ENCODE peak calls at places on chromosomes 12 and 14, in seven cellular contexts. Z, O, K, I, N, F and T are unnamed samples.
A peak's percentile ranks its signal among the peaks of the same experiment; 100 is the strongest.

GRCh38 chr14:63551338-63551737 is 8.2 kb upstream of the PPP2R5E start:
- DNase-seq in N (no peak), I (no peak), O (peak; percentile 69), F (no peak), Z (no peak), K (no peak), T (peak; percentile 65)

GRCh38 chr12:53287741-53288216 is 7.6 kb upstream of the PFDN5 start:
- DNase-seq in N (peak; percentile 77), K (peak; percentile 72), O (peak; percentile 61), I (peak; percentile 64), Z (peak; percentile 73), F (peak; percentile 89), T (peak; percentile 73)

GRCh38 chr14:89418452-89418851 is 1.4 kb upstream of the FOXN3 start:
- DNase-seq in Z (no peak), K (peak; percentile 67), O (no peak), N (peak; percentile 63), I (no peak), F (no peak), T (peak; percentile 53)

GRCh38 chr12:82650627-82651337 is 35.9 kb upstream of the TMTC2 start:
- DNase-seq in K (no peak), Z (no peak), N (no peak), I (no peak), F (no peak), O (no peak), T (peak; percentile 39)

GRCh38 chr12:67640863-67641262 is 7.7 kb upstream of the DYRK2 start:
- DNase-seq in Z (no peak), N (no peak), I (no peak), O (no peak), K (no peak), F (no peak), T (peak; percentile 42)

GRCh38 chr12:2291182-2291832 is 238.5 kb downstream of the CACNA1C start:
- DNase-seq in O (no peak), I (peak; percentile 57), N (peak; percentile 83), Z (peak; percentile 78), F (peak; percentile 81), K (peak; percentile 56), T (peak; percentile 49)

GRCh38 chr14:23478109-23478698 is 8.7 kb downstream of the NGDN start:
- DNase-seq in I (peak; percentile 63), F (peak; percentile 78), K (peak; percentile 39), O (peak; percentile 74), Z (peak; percentile 74), N (no peak), T (peak; percentile 75)

GRCh38 chr12:27332407-27333310 is at the start of gene BMAL2:
- DNase-seq in K (peak; percentile 87), O (peak; percentile 43), Z (peak; percentile 5), I (peak; percentile 85), N (peak; percentile 81), F (peak; percentile 76), T (peak; percentile 74)

GRCh38 chr12:102816816-102817434 is 100.1 kb downstream of the PAH start:
- DNase-seq in O (peak; percentile 29), I (peak; percentile 56), F (peak; percentile 67), K (peak; percentile 31), N (no peak), Z (peak; percentile 27), T (peak; percentile 74)

GRCh38 chr14:22866874-22867273 is 4.7 kb upstream of the LRP10 start:
- DNase-seq in F (no peak), O (no peak), Z (no peak), I (no peak), K (no peak), N (no peak), T (no peak)

GRCh38 chr12:23722655-23723054 is 226.8 kb downstream of the SOX5 start:
- DNase-seq in F (no peak), O (no peak), N (no peak), I (peak; percentile 3), Z (no peak), K (no peak), T (no peak)

GRCh38 chr14:67964391-67964812 is 144.8 kb downstream of the RAD51B start:
- DNase-seq in I (no peak), N (no peak), K (no peak), O (peak; percentile 40), F (no peak), Z (no peak), T (peak; percentile 66)
- H2AFZ ChIP-seq in I (no peak overlapping the region), N (no peak overlapping the region), K (no peak overlapping the region), O (no peak overlapping the region), F (no peak overlapping the region), Z (no peak overlapping the region), T (peak overlapping the region; percentile 54)

GRCh38 chr12:104436790-104437189 is 20.0 kb upstream of the CHST11 start:
- DNase-seq in N (no peak), F (no peak), Z (no peak), K (no peak), O (no peak), I (no peak), T (no peak)
- H2AFZ ChIP-seq in N (no peak overlapping the region), F (no peak overlapping the region), Z (no peak overlapping the region), K (no peak overlapping the region), O (no peak overlapping the region), I (no peak overlapping the region), T (no peak overlapping the region)

GRCh38 chr14:71752111-71752738 is 180.0 kb upstream of the RGS6 start:
- DNase-seq in F (no peak), N (no peak), O (no peak), K (no peak), Z (no peak), I (no peak), T (no peak)
- H2AFZ ChIP-seq in F (peak overlapping the region; percentile 90), N (no peak overlapping the region), O (no peak overlapping the region), K (no peak overlapping the region), Z (no peak overlapping the region), I (peak overlapping the region; percentile 87), T (peak overlapping the region; percentile 70)

GRCh38 chr14:94864421-94865195 is 94.7 kb upstream of the GSC start:
- DNase-seq in K (no peak), Z (no peak), N (peak; percentile 69), O (no peak), I (peak; percentile 36), F (peak; percentile 52), T (peak; percentile 26)
- H2AFZ ChIP-seq in K (no peak overlapping the region), Z (no peak overlapping the region), N (no peak overlapping the region), O (no peak overlapping the region), I (no peak overlapping the region), F (peak overlapping the region; percentile 90), T (no peak overlapping the region)

GRCh38 chr12:75889214-75889613 is 142.4 kb downstream of the PHLDA1 start:
- DNase-seq in K (no peak), I (peak; percentile 39), Z (no peak), O (no peak), F (peak; percentile 56), N (peak; percentile 52), T (no peak)

GRCh38 chr12:75890141-75890540 is 141.4 kb downstream of the PHLDA1 start:
- DNase-seq in O (peak; percentile 34), Z (no peak), N (no peak), K (no peak), I (no peak), F (no peak), T (peak; percentile 15)

GRCh38 chr12:75887979-75888378 is 143.6 kb downstream of the PHLDA1 start:
- DNase-seq in I (no peak), K (no peak), N (no peak), Z (no peak), F (no peak), O (no peak), T (no peak)

GRCh38 chr12:75890660-75891059 is 140.9 kb downstream of the PHLDA1 start:
- DNase-seq in I (no peak), N (no peak), F (no peak), K (no peak), O (no peak), Z (no peak), T (no peak)

GRCh38 chr12:75888398-75888797 is 143.2 kb downstream of the PHLDA1 start:
- DNase-seq in K (no peak), O (no peak), I (no peak), Z (no peak), F (no peak), N (no peak), T (no peak)
- H2AFZ ChIP-seq in K (no peak overlapping the region), O (no peak overlapping the region), I (peak overlapping the region; percentile 95), Z (no peak overlapping the region), F (no peak overlapping the region), N (no peak overlapping the region), T (no peak overlapping the region)

GRCh38 chr14:97137705-97138104 is 340.5 kb downstream of the VRK1 start:
- DNase-seq in I (no peak), Z (no peak), F (no peak), N (no peak), K (no peak), O (no peak), T (no peak)
- H2AFZ ChIP-seq in I (no peak overlapping the region), Z (no peak overlapping the region), F (no peak overlapping the region), N (no peak overlapping the region), K (no peak overlapping the region), O (no peak overlapping the region), T (no peak overlapping the region)

GRCh38 chr14:68168460-68169109 is 349.0 kb downstream of the RAD51B start:
- DNase-seq in I (no peak), F (no peak), O (no peak), N (no peak), K (no peak), Z (no peak), T (no peak)
- H2AFZ ChIP-seq in I (no peak overlapping the region), F (no peak overlapping the region), O (no peak overlapping the region), N (no peak overlapping the region), K (no peak overlapping the region), Z (no peak overlapping the region), T (no peak overlapping the region)

GRCh38 chr12:30905483-30906009 is 21.0 kb upstream of the TSPAN11 start:
- DNase-seq in O (no peak), N (no peak), I (peak; percentile 56), F (peak; percentile 70), Z (no peak), K (no peak), T (no peak)
- H2AFZ ChIP-seq in O (no peak overlapping the region), N (no peak overlapping the region), I (no peak overlapping the region), F (peak overlapping the region; percentile 34), Z (no peak overlapping the region), K (no peak overlapping the region), T (no peak overlapping the region)

GRCh38 chr12:56629459-56630179 is 507 bp downstream of the BAZ2A start:
- DNase-seq in K (peak; percentile 67), I (peak; percentile 34), O (no peak), Z (peak; percentile 31), N (no peak), F (peak; percentile 34), T (peak; percentile 66)

GRCh38 chr12:56631790-56632700 is 1.9 kb upstream of the BAZ2A start:
- DNase-seq in O (peak; percentile 30), Z (peak; percentile 77), N (peak; percentile 92), K (peak; percentile 82), I (peak; percentile 82), F (peak; percentile 83), T (peak; percentile 48)

GRCh38 chr12:56626691-56627090 is 3.4 kb downstream of the BAZ2A start:
- DNase-seq in Z (peak; percentile 30), I (no peak), N (no peak), K (no peak), O (no peak), F (no peak), T (no peak)

GRCh38 chr12:56630180-56630632 is at the start of gene BAZ2A:
- DNase-seq in O (peak; percentile 72), N (peak; percentile 96), F (peak; percentile 99), I (peak; percentile 95), K (peak; percentile 97), Z (peak; percentile 89), T (peak; percentile 95)

GRCh38 chr12:56628671-56629458 is 1.3 kb downstream of the BAZ2A start:
- DNase-seq in F (peak; percentile 66), Z (peak; percentile 83), I (peak; percentile 59), O (peak; percentile 74), N (no peak), K (peak; percentile 72), T (peak; percentile 83)
- H2AFZ ChIP-seq in F (no peak overlapping the region), Z (peak overlapping the region; percentile 63), I (no peak overlapping the region), O (peak overlapping the region; percentile 79), N (no peak overlapping the region), K (no peak overlapping the region), T (peak overlapping the region; percentile 61)